ENCODE peak calls at places on chromosomes 16 and 17, in six cellular contexts. I, U, F, M, V and A are unnamed samples.

GRCh38 chr16:67719778-67720144 is 645 bp upstream of the GFOD2 start:
- DNase-seq in U (peak), F (peak), V (peak), I (peak), M (peak), A (no peak)

GRCh38 chr17:47736501-47737211 is 3.6 kb downstream of the TBX21 start:
- DNase-seq in I (no peak), U (no peak), M (no peak), V (peak), F (peak), A (no peak)

GRCh38 chr16:8537691-8538342 is 52.5 kb downstream of the TMEM114 start:
- DNase-seq in V (no peak), U (peak), F (no peak), M (no peak), I (no peak), A (no peak)

GRCh38 chr17:18004345-18004744 is 31.7 kb downstream of the DRC3 start:
- DNase-seq in I (no peak), V (no peak), U (no peak), F (no peak), M (no peak), A (no peak)

GRCh38 chr17:8776861-8777260 is 18.5 kb upstream of the SPDYE4 start:
- DNase-seq in I (no peak), U (no peak), M (no peak), F (peak), V (no peak), A (no peak)

GRCh38 chr17:79041723-79042420 is 17.9 kb downstream of the C1QTNF1 start:
- DNase-seq in U (no peak), M (no peak), V (no peak), F (peak), I (no peak), A (no peak)

GRCh38 chr17:47744168-47745036 is 11.4 kb downstream of the TBX21 start:
- DNase-seq in I (peak), U (no peak), V (no peak), M (no peak), F (peak), A (no peak)

GRCh38 chr16:51881731-51882130 is 665.2 kb downstream of the TOX3 start:
- DNase-seq in V (no peak), I (no peak), U (no peak), F (no peak), M (peak), A (no peak)

GRCh38 chr17:48002208-48002919 is 31.5 kb downstream of the CDK5RAP3 start:
- DNase-seq in V (no peak), U (no peak), F (peak), I (peak), M (peak), A (no peak)

GRCh38 chr17:72603346-72604242 is 482.8 kb downstream of the SOX9 start:
- DNase-seq in U (no peak), F (no peak), M (peak), I (no peak), V (no peak), A (no peak)

GRCh38 chr17:3963214-3964201 is 729 bp downstream of the ATP2A3 start:
- DNase-seq in F (peak), V (no peak), U (peak), M (no peak), I (peak), A (peak)

GRCh38 chr16:75080205-75081029 is 36.2 kb downstream of the LDHD start:
- DNase-seq in F (peak), U (no peak), I (no peak), V (no peak), M (peak), A (no peak)

DNA sequence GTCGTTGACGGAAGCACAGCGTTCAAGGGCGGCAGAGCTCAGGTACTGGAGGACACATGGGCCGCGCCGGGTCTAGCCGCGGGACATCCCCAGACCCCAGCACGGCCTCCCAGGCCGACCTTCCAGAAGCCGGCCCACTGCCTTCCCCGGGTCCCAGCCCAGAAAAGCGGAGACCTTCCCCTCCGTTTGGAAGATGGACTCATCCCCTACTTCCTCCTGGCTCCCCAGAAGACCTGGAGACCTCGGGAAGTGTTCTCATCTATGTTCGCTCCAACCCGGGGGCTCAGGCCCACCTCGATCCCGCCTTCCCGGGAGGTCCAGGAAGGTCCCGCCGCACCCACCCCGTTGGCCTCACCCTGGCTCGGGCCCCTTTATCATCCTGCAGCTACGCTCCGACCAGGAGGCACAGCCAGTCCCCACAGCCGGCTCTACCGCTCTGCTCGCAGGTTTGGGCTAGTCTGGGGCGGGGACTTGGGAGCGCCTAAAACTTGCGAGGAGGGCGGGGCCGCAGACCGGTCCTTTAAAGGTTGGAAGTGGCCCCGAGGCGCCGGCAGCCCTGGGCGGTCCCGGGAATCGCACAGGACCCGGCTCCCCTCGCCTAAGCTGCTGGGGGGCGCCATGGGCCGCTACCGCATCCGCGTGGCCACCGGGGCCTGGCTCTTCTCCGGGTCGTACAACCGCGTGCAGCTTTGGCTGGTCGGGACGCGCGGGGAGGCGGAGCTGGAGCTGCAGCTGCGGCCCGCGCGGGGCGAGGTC is at the start of gene ALOX12:
- DNase-seq in F (no peak), V (no peak), U (no peak), M (peak), I (no peak), A (no peak)
- H3K27ac ChIP-seq in F (no peak), V (no peak), U (no peak), M (no peak), I (peak), A (no peak)

GRCh38 chr17:45305532-45306087 is 11.2 kb downstream of the MAP3K14 start:
- DNase-seq in M (peak), U (no peak), F (peak), I (no peak), V (no peak), A (no peak)

GRCh38 chr17:45306094-45306493 is 10.7 kb downstream of the MAP3K14 start:
- DNase-seq in F (no peak), M (no peak), U (no peak), V (no peak), I (no peak), A (no peak)

GRCh38 chr17:45308016-45308365 is 8.8 kb downstream of the MAP3K14 start:
- DNase-seq in V (no peak), U (no peak), I (no peak), M (no peak), F (peak), A (no peak)

GRCh38 chr17:45307290-45308015 is 9.4 kb downstream of the MAP3K14 start:
- DNase-seq in V (no peak), F (peak), I (no peak), U (peak), M (peak), A (no peak)

GRCh38 chr17:45306623-45307022 is 10.2 kb downstream of the MAP3K14 start:
- DNase-seq in U (no peak), M (no peak), F (no peak), V (no peak), I (no peak), A (no peak)
- H3K27ac ChIP-seq in U (peak), M (no peak), F (peak), V (peak), I (no peak), A (no peak)

DNA sequence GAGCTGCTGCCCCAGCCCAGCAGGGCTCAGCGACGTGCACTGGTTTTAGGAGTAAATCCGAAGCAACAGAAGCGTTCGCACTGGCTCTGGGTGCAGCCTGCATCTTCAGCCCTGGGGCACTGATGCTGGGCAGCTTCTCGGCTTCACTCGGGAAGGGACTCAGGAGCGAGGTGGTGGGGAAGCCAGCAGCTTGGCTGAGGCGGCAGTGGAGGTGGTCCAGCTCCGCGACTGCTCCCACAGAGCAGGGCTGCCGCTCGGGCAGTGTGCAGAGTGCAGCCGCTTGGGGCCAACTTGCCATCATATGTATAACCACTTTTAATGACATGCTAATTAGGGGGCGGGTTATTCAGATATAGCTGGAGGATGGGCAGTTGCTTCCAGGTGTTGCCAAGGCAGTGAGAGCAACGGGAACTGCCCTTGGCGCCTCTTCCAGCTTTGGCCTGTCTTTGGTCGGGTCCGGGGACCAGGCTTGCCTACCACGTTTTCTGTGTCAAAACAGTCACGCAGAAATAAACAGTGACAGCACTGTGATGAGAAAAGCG is 26.7 kb downstream of the METRNL start:
- DNase-seq in V (no peak), M (no peak), I (no peak), U (no peak), F (no peak), A (no peak)
- H3K27ac ChIP-seq in V (no peak), M (no peak), I (no peak), U (no peak), F (no peak), A (no peak)

GRCh38 chr16:57141822-57142631 is 43.8 kb downstream of the PSME3IP1 start:
- DNase-seq in F (peak), V (no peak), U (no peak), I (no peak), M (no peak), A (peak)

GRCh38 chr16:57145964-57146647 is 39.7 kb downstream of the PSME3IP1 start:
- DNase-seq in V (peak), U (no peak), F (peak), I (no peak), M (no peak), A (no peak)

GRCh38 chr16:57145046-57145963 is 40.5 kb downstream of the PSME3IP1 start:
- DNase-seq in F (peak), M (peak), I (peak), V (no peak), U (no peak), A (no peak)

GRCh38 chr16:57143125-57143965 is 42.5 kb downstream of the PSME3IP1 start:
- DNase-seq in U (no peak), I (no peak), M (no peak), V (no peak), F (peak), A (no peak)

GRCh38 chr16:57144027-57144426 is 41.8 kb downstream of the PSME3IP1 start:
- DNase-seq in M (no peak), U (no peak), V (no peak), F (peak), I (no peak), A (no peak)
- H3K27ac ChIP-seq in M (no peak), U (no peak), V (no peak), F (no peak), I (no peak), A (no peak)

GRCh38 chr17:33947762-33948161 is 307.3 kb upstream of the CCL2 start:
- DNase-seq in M (no peak), I (no peak), F (no peak), U (no peak), V (no peak), A (no peak)
- H3K27ac ChIP-seq in M (no peak), I (no peak), F (no peak), U (no peak), V (no peak), A (no peak)